ENCODE peak calls at places on chromosomes 11 and 22, in seven cellular contexts. R is PC-9; G is WERI-Rb-1; V is mesenchymal stem cell; E is dorsolateral prefrontal cortex; F is CD4-positive, alpha-beta memory T cell; L is neuronal stem cell. Z is an unnamed sample.
A peak's percentile ranks its signal among the peaks of the same experiment; 100 is the strongest.

GRCh38 chr22:19663821-19664325 is 50.4 kb upstream of the SEPTIN5 start:
- DNase-seq in R (no peak), G (peak; percentile 37), V (peak; percentile 5), E (no peak), F (no peak), L (no peak), Z (no peak)

GRCh38 chr11:88308576-88308975 is 29.0 kb downstream of the CTSC start:
- DNase-seq in R (no peak), G (no peak), V (no peak), E (no peak), F (no peak), L (no peak), Z (no peak)

GRCh38 chr22:40485813-40486610 is 115.6 kb downstream of the SGSM3 start:
- DNase-seq in R (no peak), G (no peak), V (no peak), E (no peak), F (no peak), L (no peak), Z (peak; percentile 78)

GRCh38 chr11:117110294-117110950 is 12.2 kb upstream of the SIK3 start:
- DNase-seq in R (no peak), G (no peak), V (no peak), E (no peak), F (no peak), L (no peak), Z (no peak)

GRCh38 chr11:62104816-62105610 is 18.8 kb upstream of the INCENP start:
- DNase-seq in R (no peak), G (no peak), V (peak; percentile 96), E (no peak), F (peak; percentile 10), L (no peak), Z (no peak)

GRCh38 chr11:13007182-13007581 is 1.9 kb upstream of the RASSF10 start:
- DNase-seq in R (no peak), G (no peak), V (no peak), E (no peak), F (no peak), L (no peak), Z (no peak)

GRCh38 chr11:34165786-34166557 is 60.5 kb downstream of the NAT10 start:
- DNase-seq in R (peak; percentile 84), G (no peak), V (no peak), E (no peak), F (no peak), L (no peak), Z (peak; percentile 29)

GRCh38 chr11:24312464-24313238 is 184.2 kb upstream of the LUZP2 start:
- DNase-seq in R (no peak), G (no peak), V (peak; percentile 61), E (no peak), F (no peak), L (no peak), Z (no peak)

GRCh38 chr11:18611196-18611595 is 11.6 kb downstream of the MISFA start:
- DNase-seq in R (no peak), G (no peak), V (no peak), E (no peak), F (no peak), L (no peak), Z (no peak)

GRCh38 chr11:122343247-122343646 is 227.2 kb upstream of the BLID start:
- DNase-seq in R (no peak), G (no peak), V (peak; percentile 7), E (no peak), F (no peak), L (no peak), Z (no peak)

GRCh38 chr11:104573431-104573830 is 324.8 kb downstream of the CASP12 start:
- DNase-seq in R (peak; percentile 49), G (no peak), V (no peak), E (no peak), F (no peak), L (no peak), Z (peak; percentile 75)

GRCh38 chr11:83092488-83093384 is 21.0 kb upstream of the RAB30 start:
- DNase-seq in R (peak; percentile 94), G (peak; percentile 49), V (peak; percentile 45), E (no peak), F (no peak), L (no peak), Z (peak; percentile 60)

GRCh38 chr11:99376463-99376862 is 355.7 kb downstream of the CNTN5 start:
- DNase-seq in R (no peak), G (no peak), V (no peak), E (no peak), F (no peak), L (no peak), Z (no peak)

GRCh38 chr11:84524422-84525051 is 1102.6 kb downstream of the DLG2 start:
- DNase-seq in R (no peak), G (no peak), V (peak; percentile 28), E (no peak), F (no peak), L (no peak), Z (no peak)

GRCh38 chr11:4187055-4187988 is 92.7 kb downstream of the RRM1 start:
- DNase-seq in R (no peak), G (peak; percentile 77), V (peak; percentile 76), E (peak; percentile 91), F (peak; percentile 77), L (peak; percentile 86), Z (peak; percentile 63)

GRCh38 chr11:112425121-112425520 is 164.5 kb upstream of the PLET1 start:
- DNase-seq in R (no peak), G (no peak), V (no peak), E (no peak), F (no peak), L (no peak), Z (peak; percentile 68)

GRCh38 chr22:45265546-45265945 is 19.2 kb upstream of the UPK3A start:
- DNase-seq in R (no peak), G (no peak), V (no peak), E (no peak), F (no peak), L (no peak), Z (no peak)

GRCh38 chr11:34065505-34066203 is 14.1 kb downstream of the CAPRIN1 start:
- DNase-seq in R (no peak), G (no peak), V (peak; percentile 33), E (no peak), F (no peak), L (no peak), Z (peak; percentile 37)

GRCh38 chr22:28031383-28031922 is 112.4 kb upstream of the PITPNB start:
- DNase-seq in R (no peak), G (no peak), V (no peak), E (no peak), F (no peak), L (no peak), Z (no peak)

GRCh38 chr11:45141171-45141570 is 5.3 kb upstream of the PRDM11 start:
- DNase-seq in R (no peak), G (no peak), V (no peak), E (no peak), F (no peak), L (no peak), Z (no peak)

GRCh38 chr11:126920833-126921232 is 79.7 kb downstream of the KIRREL3 start:
- DNase-seq in R (no peak), G (no peak), V (no peak), E (no peak), F (no peak), L (no peak), Z (no peak)

GRCh38 chr22:43007519-43008102 is 7.3 kb downstream of the PACSIN2 start:
- DNase-seq in R (no peak), G (no peak), V (peak; percentile 67), E (no peak), F (no peak), L (no peak), Z (no peak)

GRCh38 chr22:23896166-23896522 is 2.0 kb downstream of the MIF start:
- DNase-seq in R (no peak), G (no peak), V (no peak), E (no peak), F (no peak), L (no peak), Z (no peak)
- H3K4me3 ChIP-seq in R (peak overlapping the region; percentile 80), G (no peak overlapping the region), V (no peak overlapping the region), E (peak overlapping the region; percentile 77), F (no peak overlapping the region), L (no peak overlapping the region), Z (peak overlapping the region; percentile 93)

GRCh38 chr11:73157141-73158010 is 15.3 kb upstream of the FCHSD2 start:
- DNase-seq in R (no peak), G (no peak), V (peak; percentile 46), E (no peak), F (no peak), L (no peak), Z (no peak)
- H3K27ac ChIP-seq in R (no peak overlapping the region), G (peak overlapping the region; percentile 61), V (no peak overlapping the region), E (peak overlapping the region; percentile 54), F (no peak overlapping the region), L (no peak overlapping the region), Z (no peak overlapping the region)

GRCh38 chr11:129412501-129412900 is 36.9 kb downstream of the BARX2 start:
- DNase-seq in R (no peak), G (no peak), V (no peak), E (no peak), F (no peak), L (no peak), Z (no peak)

GRCh38 chr11:129414144-129414876 is 38.7 kb downstream of the BARX2 start:
- DNase-seq in R (peak; percentile 54), G (no peak), V (no peak), E (no peak), F (no peak), L (no peak), Z (no peak)

GRCh38 chr11:129416080-129416820 is 40.6 kb downstream of the BARX2 start:
- DNase-seq in R (peak; percentile 51), G (no peak), V (no peak), E (no peak), F (no peak), L (no peak), Z (no peak)

GRCh38 chr11:129418039-129418438 is 42.4 kb downstream of the BARX2 start:
- DNase-seq in R (peak; percentile 70), G (no peak), V (no peak), E (no peak), F (no peak), L (no peak), Z (peak; percentile 35)

GRCh38 chr11:129417458-129417857 is 41.8 kb downstream of the BARX2 start:
- DNase-seq in R (no peak), G (no peak), V (no peak), E (no peak), F (no peak), L (no peak), Z (no peak)
- H3K4me3 ChIP-seq in R (no peak overlapping the region), G (no peak overlapping the region), V (no peak overlapping the region), E (no peak overlapping the region), F (no peak overlapping the region), L (no peak overlapping the region), Z (no peak overlapping the region)

GRCh38 chr22:20953668-20954500 is 13.2 kb upstream of the AIFM3 start:
- DNase-seq in R (no peak), G (no peak), V (peak; percentile 32), E (no peak), F (no peak), L (no peak), Z (peak; percentile 96)

GRCh38 chr22:20957691-20958440 is 9.2 kb upstream of the AIFM3 start:
- DNase-seq in R (peak; percentile 57), G (peak; percentile 46), V (peak; percentile 42), E (no peak), F (no peak), L (no peak), Z (no peak)

GRCh38 chr22:20955548-20955947 is 11.5 kb upstream of the AIFM3 start:
- DNase-seq in R (no peak), G (no peak), V (peak; percentile 18), E (no peak), F (no peak), L (no peak), Z (no peak)

GRCh38 chr22:20957118-20957690 is 9.9 kb upstream of the AIFM3 start:
- DNase-seq in R (no peak), G (no peak), V (peak; percentile 29), E (peak; percentile 47), F (no peak), L (no peak), Z (no peak)

GRCh38 chr22:20956258-20957117 is 10.6 kb upstream of the AIFM3 start:
- DNase-seq in R (peak; percentile 82), G (no peak), V (peak; percentile 50), E (no peak), F (no peak), L (no peak), Z (peak; percentile 57)
- H3K27ac ChIP-seq in R (peak overlapping the region; percentile 57), G (no peak overlapping the region), V (no peak overlapping the region), E (peak overlapping the region; percentile 63), F (no peak overlapping the region), L (no peak overlapping the region), Z (no peak overlapping the region)